ENCODE peak calls at places on chromosome 3, in four cellular contexts. One of them, this sample, is unnamed.

GRCh38 chr3:122920986-122921385 is 106.6 kb downstream of the SEMA5B start:
- DNase-seq in PC-3: no peak
- DNase-seq in HCT116: no peak
- DNase-seq in hepatocyte: no peak
- DNase-seq in this sample: no peak

GRCh38 chr3:189737071-189737470 is 105.9 kb downstream of the TP63 start:
- DNase-seq in PC-3: peak; percentile 26
- DNase-seq in HCT116: no peak
- DNase-seq in hepatocyte: no peak
- DNase-seq in this sample: no peak

GRCh38 chr3:81434171-81434570 is 327.3 kb downstream of the GBE1 start:
- DNase-seq in PC-3: no peak
- DNase-seq in HCT116: no peak
- DNase-seq in hepatocyte: no peak
- DNase-seq in this sample: no peak

GRCh38 chr3:39910828-39911464 is 101.5 kb downstream of the MYRIP start:
- DNase-seq in PC-3: no peak
- DNase-seq in HCT116: no peak
- DNase-seq in hepatocyte: peak; percentile 41
- DNase-seq in this sample: no peak

GRCh38 chr3:143135150-143135549 is 15.6 kb downstream of the CHST2 start:
- DNase-seq in PC-3: peak; percentile 87
- DNase-seq in HCT116: no peak
- DNase-seq in hepatocyte: peak; percentile 26
- DNase-seq in this sample: no peak

GRCh38 chr3:115989927-115990326 is 366.6 kb downstream of the GAP43 start:
- DNase-seq in PC-3: no peak
- DNase-seq in HCT116: no peak
- DNase-seq in hepatocyte: no peak
- DNase-seq in this sample: no peak

GRCh38 chr3:29694783-29695182 is 413.9 kb downstream of the RBMS3 start:
- DNase-seq in PC-3: peak; percentile 94
- DNase-seq in HCT116: peak; percentile 42
- DNase-seq in hepatocyte: peak; percentile 76
- DNase-seq in this sample: no peak

GRCh38 chr3:106380232-106380631 is 511.4 kb upstream of the CBLB start:
- DNase-seq in PC-3: no peak
- DNase-seq in HCT116: no peak
- DNase-seq in hepatocyte: no peak
- DNase-seq in this sample: no peak

GRCh38 chr3:117547956-117548550 is 838.5 kb downstream of the TUSC7 start:
- DNase-seq in PC-3: peak; percentile 66
- DNase-seq in HCT116: no peak
- DNase-seq in hepatocyte: no peak
- DNase-seq in this sample: no peak

GRCh38 chr3:142279965-142280590 is 54.7 kb upstream of the GK5 start:
- DNase-seq in PC-3: peak; percentile 76
- DNase-seq in HCT116: peak; percentile 71
- DNase-seq in hepatocyte: peak; percentile 84
- DNase-seq in this sample: peak; percentile 83

GRCh38 chr3:144053121-144053520 is 81.5 kb downstream of the DIPK2A start:
- DNase-seq in PC-3: peak; percentile 91
- DNase-seq in HCT116: no peak
- DNase-seq in hepatocyte: no peak
- DNase-seq in this sample: no peak

GRCh38 chr3:14286887-14287496 is 108.4 kb downstream of the LSM3 start:
- DNase-seq in PC-3: no peak
- DNase-seq in HCT116: no peak
- DNase-seq in hepatocyte: no peak
- DNase-seq in this sample: peak; percentile 18

GRCh38 chr3:27630892-27631291 is 91.2 kb downstream of the EOMES start:
- DNase-seq in PC-3: peak; percentile 80
- DNase-seq in HCT116: no peak
- DNase-seq in hepatocyte: no peak
- DNase-seq in this sample: no peak

GRCh38 chr3:19146685-19147650 is 1.3 kb upstream of the KCNH8 start:
- DNase-seq in PC-3: peak; percentile 65
- DNase-seq in HCT116: peak; percentile 19
- DNase-seq in hepatocyte: peak; percentile 89
- DNase-seq in this sample: peak; percentile 83

GRCh38 chr3:79339846-79340245 is 428.0 kb downstream of the ROBO1 start:
- DNase-seq in PC-3: no peak
- DNase-seq in HCT116: no peak
- DNase-seq in hepatocyte: no peak
- DNase-seq in this sample: no peak

GRCh38 chr3:189977174-189977573 is 143.5 kb downstream of the P3H2 start:
- DNase-seq in PC-3: no peak
- DNase-seq in HCT116: no peak
- DNase-seq in hepatocyte: no peak
- DNase-seq in this sample: no peak

GRCh38 chr3:142844339-142844977 is 44.4 kb downstream of the PCOLCE2 start:
- DNase-seq in PC-3: peak; percentile 66
- DNase-seq in HCT116: peak; percentile 48
- DNase-seq in hepatocyte: peak; percentile 46
- DNase-seq in this sample: peak; percentile 48

GRCh38 chr3:45870099-45870498 is 16.2 kb upstream of the CCR9 start:
- DNase-seq in PC-3: no peak
- DNase-seq in HCT116: no peak
- DNase-seq in hepatocyte: no peak
- DNase-seq in this sample: peak; percentile 95

GRCh38 chr3:124032351-124032880 is 40.5 kb upstream of the ROPN1 start:
- DNase-seq in PC-3: peak; percentile 15
- DNase-seq in HCT116: no peak
- DNase-seq in hepatocyte: peak; percentile 17
- DNase-seq in this sample: no peak

GRCh38 chr3:32882603-32883025 is 64.8 kb downstream of the TRIM71 start:
- DNase-seq in PC-3: no peak
- DNase-seq in HCT116: no peak
- DNase-seq in hepatocyte: no peak
- DNase-seq in this sample: peak; percentile 91

GRCh38 chr3:172195393-172195754 is 156.0 kb downstream of the FNDC3B start:
- DNase-seq in PC-3: no peak
- DNase-seq in HCT116: no peak
- DNase-seq in hepatocyte: no peak
- DNase-seq in this sample: no peak

GRCh38 chr3:74691946-74692345 is 77.5 kb upstream of the CNTN3 start:
- DNase-seq in PC-3: no peak
- DNase-seq in HCT116: no peak
- DNase-seq in hepatocyte: no peak
- DNase-seq in this sample: no peak

GRCh38 chr3:122857019-122857418 is 62.1 kb downstream of the SLC49A4 start:
- DNase-seq in PC-3: no peak
- DNase-seq in HCT116: no peak
- DNase-seq in hepatocyte: no peak
- DNase-seq in this sample: peak; percentile 18

GRCh38 chr3:50672656-50673055 is 2.1 kb upstream of the DOCK3 start:
- DNase-seq in PC-3: no peak
- DNase-seq in HCT116: no peak
- DNase-seq in hepatocyte: no peak
- DNase-seq in this sample: no peak

GRCh38 chr3:156307704-156308103 is 187.3 kb downstream of the KCNAB1 start:
- DNase-seq in PC-3: peak; percentile 93
- DNase-seq in HCT116: no peak
- DNase-seq in hepatocyte: no peak
- DNase-seq in this sample: no peak

GRCh38 chr3:149736180-149737100 is 15.8 kb downstream of the COMMD2 start:
- DNase-seq in PC-3: peak; percentile 74
- DNase-seq in HCT116: peak; percentile 40
- DNase-seq in hepatocyte: no peak
- DNase-seq in this sample: peak; percentile 36

GRCh38 chr3:171776839-171777607 is 33.3 kb downstream of the PLD1 start:
- DNase-seq in PC-3: peak; percentile 47
- DNase-seq in HCT116: no peak
- DNase-seq in hepatocyte: no peak
- DNase-seq in this sample: no peak

GRCh38 chr3:78820497-78820896 is 947.3 kb downstream of the ROBO1 start:
- DNase-seq in PC-3: no peak
- DNase-seq in HCT116: no peak
- DNase-seq in hepatocyte: no peak
- DNase-seq in this sample: no peak

GRCh38 chr3:16849240-16849639 is 35.5 kb upstream of the PLCL2 start:
- DNase-seq in PC-3: no peak
- DNase-seq in HCT116: no peak
- DNase-seq in hepatocyte: no peak
- DNase-seq in this sample: peak; percentile 43

GRCh38 chr3:194675081-194675640 is 3.2 kb upstream of the LSG1 start:
- DNase-seq in PC-3: no peak
- DNase-seq in HCT116: no peak
- DNase-seq in hepatocyte: no peak
- DNase-seq in this sample: no peak

GRCh38 chr3:178895178-178895789 is 176.3 kb downstream of the ZMAT3 start:
- DNase-seq in PC-3: no peak
- DNase-seq in HCT116: no peak
- DNase-seq in hepatocyte: no peak
- DNase-seq in this sample: no peak

GRCh38 chr3:112117415-112117814 is 15.6 kb downstream of the GCSAM start:
- DNase-seq in PC-3: no peak
- DNase-seq in HCT116: no peak
- DNase-seq in hepatocyte: no peak
- DNase-seq in this sample: no peak

GRCh38 chr3:125280966-125281365 is 68.4 kb upstream of the SLC12A8 start:
- DNase-seq in PC-3: no peak
- DNase-seq in HCT116: no peak
- DNase-seq in hepatocyte: no peak
- DNase-seq in this sample: no peak

GRCh38 chr3:175807175-175807574 is 948.0 kb downstream of the NAALADL2 start:
- DNase-seq in PC-3: no peak
- DNase-seq in HCT116: no peak
- DNase-seq in hepatocyte: no peak
- DNase-seq in this sample: no peak
- TF ChIP-seq EZH2phosphoT487 in PC-3: no peak
- TF ChIP-seq EZH2phosphoT487 in HCT116: no peak
- TF ChIP-seq EZH2phosphoT487 in hepatocyte: no peak
- TF ChIP-seq EZH2phosphoT487 in this sample: no peak

GRCh38 chr3:168417016-168417415 is 321.3 kb upstream of the GOLIM4 start:
- DNase-seq in PC-3: peak; percentile 95
- DNase-seq in HCT116: no peak
- DNase-seq in hepatocyte: peak; percentile 54
- DNase-seq in this sample: no peak

GRCh38 chr3:168414149-168414548 is 318.4 kb upstream of the GOLIM4 start:
- DNase-seq in PC-3: peak; percentile 50
- DNase-seq in HCT116: no peak
- DNase-seq in hepatocyte: no peak
- DNase-seq in this sample: no peak

GRCh38 chr3:168416446-168416845 is 320.7 kb upstream of the GOLIM4 start:
- DNase-seq in PC-3: no peak
- DNase-seq in HCT116: no peak
- DNase-seq in hepatocyte: no peak
- DNase-seq in this sample: no peak

GRCh38 chr3:168422843-168423242 is 327.1 kb upstream of the GOLIM4 start:
- DNase-seq in PC-3: no peak
- DNase-seq in HCT116: no peak
- DNase-seq in hepatocyte: no peak
- DNase-seq in this sample: no peak

DNA sequence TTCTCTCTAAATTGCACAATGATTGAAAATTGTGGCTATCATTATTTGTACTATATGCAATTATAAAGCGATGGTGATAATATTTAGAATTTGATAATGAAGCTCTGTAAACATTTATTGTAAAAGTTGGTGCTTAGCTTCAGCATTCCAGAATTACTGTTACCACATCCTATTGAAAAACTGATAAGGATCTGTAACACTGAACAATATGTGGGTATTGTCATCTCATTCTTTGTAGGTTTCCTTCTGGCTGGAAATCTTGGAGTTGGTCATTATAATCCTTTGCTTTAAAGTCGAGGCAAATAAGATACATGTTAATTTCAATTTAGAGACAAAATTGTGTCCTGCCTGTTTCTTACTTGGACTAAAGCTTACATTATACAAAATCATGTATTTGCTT is 323.4 kb upstream of the GOLIM4 start:
- DNase-seq in PC-3: peak; percentile 42
- DNase-seq in HCT116: no peak
- DNase-seq in hepatocyte: no peak
- DNase-seq in this sample: no peak
- H3K4me3 ChIP-seq in PC-3: no peak overlapping the region
- H3K4me3 ChIP-seq in HCT116: no peak overlapping the region
- H3K4me3 ChIP-seq in hepatocyte: no peak overlapping the region
- H3K4me3 ChIP-seq in this sample: no peak overlapping the region

GRCh38 chr3:195908439-195909293 is at the start of gene TNK2:
- DNase-seq in PC-3: peak; percentile 16
- DNase-seq in HCT116: no peak
- DNase-seq in hepatocyte: peak; percentile 63
- DNase-seq in this sample: peak; percentile 58
- TF ChIP-seq EZH2 in PC-3: no peak
- TF ChIP-seq EZH2 in HCT116: no peak
- TF ChIP-seq EZH2 in hepatocyte: no peak
- TF ChIP-seq EZH2 in this sample: no peak

GRCh38 chr3:4583441-4583840 is 90.3 kb downstream of the ITPR1 start:
- DNase-seq in PC-3: no peak
- DNase-seq in HCT116: no peak
- DNase-seq in hepatocyte: no peak
- DNase-seq in this sample: no peak
- TF ChIP-seq EZH2phosphoT487 in PC-3: no peak
- TF ChIP-seq EZH2phosphoT487 in HCT116: no peak
- TF ChIP-seq EZH2phosphoT487 in hepatocyte: no peak
- TF ChIP-seq EZH2phosphoT487 in this sample: no peak

GRCh38 chr3:58335432-58335947 is 2.8 kb downstream of the PXK start:
- DNase-seq in PC-3: no peak
- DNase-seq in HCT116: no peak
- DNase-seq in hepatocyte: no peak
- DNase-seq in this sample: no peak
- H3K4me3 ChIP-seq in PC-3: peak overlapping the region; percentile 23
- H3K4me3 ChIP-seq in HCT116: no peak overlapping the region
- H3K4me3 ChIP-seq in hepatocyte: no peak overlapping the region
- H3K4me3 ChIP-seq in this sample: no peak overlapping the region

This sample was measured in MM.1S.